ENCODE peak calls at places on chromosomes 13 and 19, in four cellular contexts. R is breast epithelium, Y is KBM-7, N is lower leg skin. G is an unnamed sample.

GRCh38 chr19:18697680-18698079 is 14.2 kb downstream of the CRTC1 start:
- DNase-seq in R (no peak), Y (no peak), N (no peak), G (no peak)

GRCh38 chr19:38993271-38993670 is 17.7 kb upstream of the FBXO17 start:
- DNase-seq in R (no peak), Y (no peak), N (peak), G (peak)

GRCh38 chr19:3606174-3606689 is 443 bp downstream of the TBXA2R start:
- DNase-seq in R (peak), Y (peak), N (no peak), G (no peak)

GRCh38 chr19:35266149-35266903 is 2.4 kb upstream of the USF2 start:
- DNase-seq in R (no peak), Y (no peak), N (no peak), G (no peak)

GRCh38 chr13:25329706-25330105 is 28.3 kb downstream of the NUP58 start:
- DNase-seq in R (no peak), Y (no peak), N (no peak), G (peak)

GRCh38 chr19:15280915-15281683 is 48.9 kb upstream of the EPHX3 start:
- DNase-seq in R (peak), Y (peak), N (peak), G (peak)

GRCh38 chr13:113955235-113955634 is 18.6 kb downstream of the C13orf46 start:
- DNase-seq in R (no peak), Y (no peak), N (no peak), G (no peak)

GRCh38 chr19:28397311-28397710 is 815.6 kb downstream of the UQCRFS1 start:
- DNase-seq in R (no peak), Y (no peak), N (no peak), G (no peak)

GRCh38 chr19:30911491-30911890 is 437.7 kb downstream of the TSHZ3 start:
- DNase-seq in R (no peak), Y (no peak), N (no peak), G (no peak)